ENCODE peak calls at places on chromosomes 4 and X, in ten cellular contexts. One of them, this sample, is unnamed.

GRCh38 chrX:135505356-135505755 is 15.1 kb upstream of the INTS6L start:
- DNase-seq in right cardiac atrium: no peak
- DNase-seq in G401: no peak
- DNase-seq in NCI-H2227 treated with DMSO at 0.1 percent for 48 hours: no peak
- DNase-seq in activated gamma-delta T cell treated with Interleukin-2 at 50 U/mL for 16 hours: no peak
- DNase-seq in RWPE1: no peak
- DNase-seq in PC-3: no peak
- DNase-seq in NCI-H510A: no peak
- DNase-seq in A549: no peak
- DNase-seq in activated CD4-positive, alpha-beta T cell treated with anti-CD3 and anti-CD28 coated beads, Interleukin-2, amount 10 ng/mL, durations not matched to agents 7 days and 5 days: no peak
- DNase-seq in this sample: no peak

GRCh38 chrX:121579016-121579760 is 531.8 kb downstream of the GLUD2 start:
- DNase-seq in A549: no peak
- DNase-seq in RWPE1: no peak
- DNase-seq in right cardiac atrium: no peak
- DNase-seq in PC-3: peak
- DNase-seq in activated CD4-positive, alpha-beta T cell treated with anti-CD3 and anti-CD28 coated beads, Interleukin-2, amount 10 ng/mL, durations not matched to agents 7 days and 5 days: peak
- DNase-seq in NCI-H2227 treated with DMSO at 0.1 percent for 48 hours: no peak
- DNase-seq in G401: no peak
- DNase-seq in activated gamma-delta T cell treated with Interleukin-2 at 50 U/mL for 16 hours: no peak
- DNase-seq in NCI-H510A: no peak
- DNase-seq in this sample: no peak

GRCh38 chr4:5711479-5712184 is 631 bp downstream of the EVC start:
- DNase-seq in activated gamma-delta T cell treated with Interleukin-2 at 50 U/mL for 16 hours: no peak
- DNase-seq in right cardiac atrium: peak
- DNase-seq in NCI-H510A: no peak
- DNase-seq in G401: no peak
- DNase-seq in activated CD4-positive, alpha-beta T cell treated with anti-CD3 and anti-CD28 coated beads, Interleukin-2, amount 10 ng/mL, durations not matched to agents 7 days and 5 days: no peak
- DNase-seq in RWPE1: no peak
- DNase-seq in PC-3: peak
- DNase-seq in NCI-H2227 treated with DMSO at 0.1 percent for 48 hours: no peak
- DNase-seq in A549: peak
- DNase-seq in this sample: no peak

GRCh38 chrX:132636080-132636479 is 147.2 kb upstream of the MBNL3 start:
- DNase-seq in activated CD4-positive, alpha-beta T cell treated with anti-CD3 and anti-CD28 coated beads, Interleukin-2, amount 10 ng/mL, durations not matched to agents 7 days and 5 days: no peak
- DNase-seq in RWPE1: no peak
- DNase-seq in right cardiac atrium: no peak
- DNase-seq in activated gamma-delta T cell treated with Interleukin-2 at 50 U/mL for 16 hours: no peak
- DNase-seq in NCI-H510A: no peak
- DNase-seq in A549: no peak
- DNase-seq in PC-3: peak
- DNase-seq in NCI-H2227 treated with DMSO at 0.1 percent for 48 hours: peak
- DNase-seq in G401: peak
- DNase-seq in this sample: no peak

GRCh38 chrX:119093991-119094741 is 21.4 kb downstream of the CT47C1 start:
- DNase-seq in activated CD4-positive, alpha-beta T cell treated with anti-CD3 and anti-CD28 coated beads, Interleukin-2, amount 10 ng/mL, durations not matched to agents 7 days and 5 days: no peak
- DNase-seq in RWPE1: no peak
- DNase-seq in PC-3: peak
- DNase-seq in G401: no peak
- DNase-seq in NCI-H2227 treated with DMSO at 0.1 percent for 48 hours: no peak
- DNase-seq in NCI-H510A: no peak
- DNase-seq in A549: no peak
- DNase-seq in activated gamma-delta T cell treated with Interleukin-2 at 50 U/mL for 16 hours: no peak
- DNase-seq in right cardiac atrium: no peak
- DNase-seq in this sample: no peak

GRCh38 chrX:67613366-67613765 is 69.5 kb downstream of the AR start:
- DNase-seq in activated gamma-delta T cell treated with Interleukin-2 at 50 U/mL for 16 hours: no peak
- DNase-seq in activated CD4-positive, alpha-beta T cell treated with anti-CD3 and anti-CD28 coated beads, Interleukin-2, amount 10 ng/mL, durations not matched to agents 7 days and 5 days: no peak
- DNase-seq in NCI-H2227 treated with DMSO at 0.1 percent for 48 hours: no peak
- DNase-seq in A549: no peak
- DNase-seq in PC-3: no peak
- DNase-seq in NCI-H510A: no peak
- DNase-seq in right cardiac atrium: no peak
- DNase-seq in RWPE1: no peak
- DNase-seq in G401: no peak
- DNase-seq in this sample: no peak

GRCh38 chr4:186019264-186019663 is 49.7 kb upstream of the TLR3 start:
- DNase-seq in G401: no peak
- DNase-seq in RWPE1: no peak
- DNase-seq in right cardiac atrium: no peak
- DNase-seq in NCI-H2227 treated with DMSO at 0.1 percent for 48 hours: no peak
- DNase-seq in activated gamma-delta T cell treated with Interleukin-2 at 50 U/mL for 16 hours: no peak
- DNase-seq in A549: no peak
- DNase-seq in NCI-H510A: no peak
- DNase-seq in PC-3: no peak
- DNase-seq in activated CD4-positive, alpha-beta T cell treated with anti-CD3 and anti-CD28 coated beads, Interleukin-2, amount 10 ng/mL, durations not matched to agents 7 days and 5 days: no peak
- DNase-seq in this sample: no peak

GRCh38 chr4:89254847-89255246 is 52.8 kb downstream of the GPRIN3 start:
- DNase-seq in A549: peak
- DNase-seq in right cardiac atrium: no peak
- DNase-seq in RWPE1: peak
- DNase-seq in NCI-H510A: no peak
- DNase-seq in NCI-H2227 treated with DMSO at 0.1 percent for 48 hours: peak
- DNase-seq in activated CD4-positive, alpha-beta T cell treated with anti-CD3 and anti-CD28 coated beads, Interleukin-2, amount 10 ng/mL, durations not matched to agents 7 days and 5 days: peak
- DNase-seq in G401: peak
- DNase-seq in activated gamma-delta T cell treated with Interleukin-2 at 50 U/mL for 16 hours: peak
- DNase-seq in PC-3: peak
- DNase-seq in this sample: no peak

GRCh38 chr4:86664959-86665358 is 70.8 kb downstream of the PTPN13 start:
- DNase-seq in G401: no peak
- DNase-seq in A549: no peak
- DNase-seq in NCI-H2227 treated with DMSO at 0.1 percent for 48 hours: no peak
- DNase-seq in RWPE1: no peak
- DNase-seq in right cardiac atrium: no peak
- DNase-seq in activated CD4-positive, alpha-beta T cell treated with anti-CD3 and anti-CD28 coated beads, Interleukin-2, amount 10 ng/mL, durations not matched to agents 7 days and 5 days: no peak
- DNase-seq in NCI-H510A: no peak
- DNase-seq in activated gamma-delta T cell treated with Interleukin-2 at 50 U/mL for 16 hours: no peak
- DNase-seq in PC-3: peak
- DNase-seq in this sample: no peak

GRCh38 chrX:29535212-29536162 is 679.9 kb upstream of the MAGEB2 start:
- DNase-seq in A549: peak
- DNase-seq in G401: no peak
- DNase-seq in NCI-H2227 treated with DMSO at 0.1 percent for 48 hours: no peak
- DNase-seq in right cardiac atrium: no peak
- DNase-seq in PC-3: peak
- DNase-seq in activated CD4-positive, alpha-beta T cell treated with anti-CD3 and anti-CD28 coated beads, Interleukin-2, amount 10 ng/mL, durations not matched to agents 7 days and 5 days: no peak
- DNase-seq in activated gamma-delta T cell treated with Interleukin-2 at 50 U/mL for 16 hours: no peak
- DNase-seq in NCI-H510A: no peak
- DNase-seq in RWPE1: peak
- DNase-seq in this sample: no peak

GRCh38 chr4:3045500-3045850 is 28.9 kb downstream of the HTT-AS start:
- DNase-seq in activated CD4-positive, alpha-beta T cell treated with anti-CD3 and anti-CD28 coated beads, Interleukin-2, amount 10 ng/mL, durations not matched to agents 7 days and 5 days: peak
- DNase-seq in right cardiac atrium: no peak
- DNase-seq in PC-3: no peak
- DNase-seq in activated gamma-delta T cell treated with Interleukin-2 at 50 U/mL for 16 hours: peak
- DNase-seq in G401: no peak
- DNase-seq in RWPE1: no peak
- DNase-seq in NCI-H2227 treated with DMSO at 0.1 percent for 48 hours: no peak
- DNase-seq in NCI-H510A: no peak
- DNase-seq in A549: no peak
- DNase-seq in this sample: no peak

GRCh38 chr4:184792950-184793555 is 32.7 kb downstream of the ACSL1 start:
- DNase-seq in RWPE1: peak
- DNase-seq in right cardiac atrium: no peak
- DNase-seq in NCI-H2227 treated with DMSO at 0.1 percent for 48 hours: no peak
- DNase-seq in PC-3: peak
- DNase-seq in A549: no peak
- DNase-seq in activated gamma-delta T cell treated with Interleukin-2 at 50 U/mL for 16 hours: peak
- DNase-seq in activated CD4-positive, alpha-beta T cell treated with anti-CD3 and anti-CD28 coated beads, Interleukin-2, amount 10 ng/mL, durations not matched to agents 7 days and 5 days: no peak
- DNase-seq in G401: no peak
- DNase-seq in NCI-H510A: no peak
- DNase-seq in this sample: no peak

GRCh38 chr4:31592293-31592692 is 872.1 kb downstream of the PCDH7 start:
- DNase-seq in activated gamma-delta T cell treated with Interleukin-2 at 50 U/mL for 16 hours: no peak
- DNase-seq in G401: no peak
- DNase-seq in A549: no peak
- DNase-seq in NCI-H510A: no peak
- DNase-seq in PC-3: peak
- DNase-seq in right cardiac atrium: no peak
- DNase-seq in NCI-H2227 treated with DMSO at 0.1 percent for 48 hours: no peak
- DNase-seq in RWPE1: no peak
- DNase-seq in activated CD4-positive, alpha-beta T cell treated with anti-CD3 and anti-CD28 coated beads, Interleukin-2, amount 10 ng/mL, durations not matched to agents 7 days and 5 days: no peak
- DNase-seq in this sample: no peak

GRCh38 chr4:149549911-149550310 is 265.7 kb downstream of the IQCM start:
- DNase-seq in right cardiac atrium: no peak
- DNase-seq in RWPE1: peak
- DNase-seq in NCI-H2227 treated with DMSO at 0.1 percent for 48 hours: no peak
- DNase-seq in NCI-H510A: no peak
- DNase-seq in PC-3: peak
- DNase-seq in G401: no peak
- DNase-seq in A549: no peak
- DNase-seq in activated gamma-delta T cell treated with Interleukin-2 at 50 U/mL for 16 hours: no peak
- DNase-seq in activated CD4-positive, alpha-beta T cell treated with anti-CD3 and anti-CD28 coated beads, Interleukin-2, amount 10 ng/mL, durations not matched to agents 7 days and 5 days: no peak
- DNase-seq in this sample: no peak

GRCh38 chrX:64842492-64842891 is 133.8 kb downstream of the ZC4H2 start:
- DNase-seq in A549: no peak
- DNase-seq in G401: no peak
- DNase-seq in activated CD4-positive, alpha-beta T cell treated with anti-CD3 and anti-CD28 coated beads, Interleukin-2, amount 10 ng/mL, durations not matched to agents 7 days and 5 days: peak
- DNase-seq in NCI-H510A: no peak
- DNase-seq in activated gamma-delta T cell treated with Interleukin-2 at 50 U/mL for 16 hours: peak
- DNase-seq in RWPE1: no peak
- DNase-seq in right cardiac atrium: no peak
- DNase-seq in PC-3: no peak
- DNase-seq in NCI-H2227 treated with DMSO at 0.1 percent for 48 hours: no peak
- DNase-seq in this sample: no peak

GRCh38 chr4:56465599-56466295 is 1.7 kb upstream of the SRP72 start:
- DNase-seq in activated gamma-delta T cell treated with Interleukin-2 at 50 U/mL for 16 hours: no peak
- DNase-seq in right cardiac atrium: no peak
- DNase-seq in RWPE1: no peak
- DNase-seq in G401: no peak
- DNase-seq in A549: no peak
- DNase-seq in NCI-H2227 treated with DMSO at 0.1 percent for 48 hours: no peak
- DNase-seq in NCI-H510A: no peak
- DNase-seq in PC-3: peak
- DNase-seq in activated CD4-positive, alpha-beta T cell treated with anti-CD3 and anti-CD28 coated beads, Interleukin-2, amount 10 ng/mL, durations not matched to agents 7 days and 5 days: no peak
- DNase-seq in this sample: no peak

GRCh38 chr4:93199492-93199891 is 629.1 kb upstream of the ATOH1 start:
- DNase-seq in activated CD4-positive, alpha-beta T cell treated with anti-CD3 and anti-CD28 coated beads, Interleukin-2, amount 10 ng/mL, durations not matched to agents 7 days and 5 days: no peak
- DNase-seq in RWPE1: peak
- DNase-seq in activated gamma-delta T cell treated with Interleukin-2 at 50 U/mL for 16 hours: no peak
- DNase-seq in A549: peak
- DNase-seq in NCI-H510A: peak
- DNase-seq in NCI-H2227 treated with DMSO at 0.1 percent for 48 hours: peak
- DNase-seq in PC-3: peak
- DNase-seq in G401: peak
- DNase-seq in right cardiac atrium: no peak
- DNase-seq in this sample: peak

GRCh38 chrX:1249101-1249887 is 19.3 kb upstream of the CSF2RA start:
- DNase-seq in activated gamma-delta T cell treated with Interleukin-2 at 50 U/mL for 16 hours: peak
- DNase-seq in right cardiac atrium: peak
- DNase-seq in NCI-H510A: no peak
- DNase-seq in RWPE1: no peak
- DNase-seq in PC-3: peak
- DNase-seq in NCI-H2227 treated with DMSO at 0.1 percent for 48 hours: no peak
- DNase-seq in activated CD4-positive, alpha-beta T cell treated with anti-CD3 and anti-CD28 coated beads, Interleukin-2, amount 10 ng/mL, durations not matched to agents 7 days and 5 days: peak
- DNase-seq in G401: peak
- DNase-seq in A549: no peak
- DNase-seq in this sample: no peak

GRCh38 chrX:31499120-31499519 is 427.3 kb upstream of the FTHL17 start:
- DNase-seq in right cardiac atrium: no peak
- DNase-seq in activated gamma-delta T cell treated with Interleukin-2 at 50 U/mL for 16 hours: no peak
- DNase-seq in NCI-H2227 treated with DMSO at 0.1 percent for 48 hours: no peak
- DNase-seq in PC-3: no peak
- DNase-seq in G401: no peak
- DNase-seq in NCI-H510A: no peak
- DNase-seq in activated CD4-positive, alpha-beta T cell treated with anti-CD3 and anti-CD28 coated beads, Interleukin-2, amount 10 ng/mL, durations not matched to agents 7 days and 5 days: no peak
- DNase-seq in A549: no peak
- DNase-seq in RWPE1: no peak
- DNase-seq in this sample: no peak

GRCh38 chr4:53185853-53186590 is 179.8 kb downstream of the SCFD2 start:
- DNase-seq in right cardiac atrium: no peak
- DNase-seq in NCI-H510A: no peak
- DNase-seq in PC-3: no peak
- DNase-seq in A549: no peak
- DNase-seq in activated gamma-delta T cell treated with Interleukin-2 at 50 U/mL for 16 hours: no peak
- DNase-seq in RWPE1: no peak
- DNase-seq in activated CD4-positive, alpha-beta T cell treated with anti-CD3 and anti-CD28 coated beads, Interleukin-2, amount 10 ng/mL, durations not matched to agents 7 days and 5 days: no peak
- DNase-seq in G401: no peak
- DNase-seq in NCI-H2227 treated with DMSO at 0.1 percent for 48 hours: no peak
- DNase-seq in this sample: no peak

GRCh38 chr4:140943887-140944515 is 187.8 kb upstream of the TBC1D9 start:
- DNase-seq in A549: no peak
- DNase-seq in RWPE1: no peak
- DNase-seq in activated CD4-positive, alpha-beta T cell treated with anti-CD3 and anti-CD28 coated beads, Interleukin-2, amount 10 ng/mL, durations not matched to agents 7 days and 5 days: no peak
- DNase-seq in activated gamma-delta T cell treated with Interleukin-2 at 50 U/mL for 16 hours: no peak
- DNase-seq in NCI-H2227 treated with DMSO at 0.1 percent for 48 hours: no peak
- DNase-seq in NCI-H510A: no peak
- DNase-seq in G401: no peak
- DNase-seq in PC-3: no peak
- DNase-seq in right cardiac atrium: no peak
- DNase-seq in this sample: no peak

GRCh38 chr4:8353912-8354453 is 84.4 kb downstream of the HTRA3 start:
- DNase-seq in RWPE1: no peak
- DNase-seq in activated gamma-delta T cell treated with Interleukin-2 at 50 U/mL for 16 hours: no peak
- DNase-seq in PC-3: no peak
- DNase-seq in NCI-H510A: no peak
- DNase-seq in A549: no peak
- DNase-seq in activated CD4-positive, alpha-beta T cell treated with anti-CD3 and anti-CD28 coated beads, Interleukin-2, amount 10 ng/mL, durations not matched to agents 7 days and 5 days: no peak
- DNase-seq in G401: no peak
- DNase-seq in NCI-H2227 treated with DMSO at 0.1 percent for 48 hours: no peak
- DNase-seq in right cardiac atrium: no peak
- DNase-seq in this sample: no peak

GRCh38 chr4:5459236-5459635 is 249.1 kb downstream of the EVC2 start:
- DNase-seq in RWPE1: no peak
- DNase-seq in A549: no peak
- DNase-seq in NCI-H510A: no peak
- DNase-seq in G401: no peak
- DNase-seq in activated CD4-positive, alpha-beta T cell treated with anti-CD3 and anti-CD28 coated beads, Interleukin-2, amount 10 ng/mL, durations not matched to agents 7 days and 5 days: no peak
- DNase-seq in NCI-H2227 treated with DMSO at 0.1 percent for 48 hours: no peak
- DNase-seq in activated gamma-delta T cell treated with Interleukin-2 at 50 U/mL for 16 hours: no peak
- DNase-seq in PC-3: no peak
- DNase-seq in right cardiac atrium: no peak
- DNase-seq in this sample: no peak

GRCh38 chr4:110498420-110498819 is 22.5 kb downstream of the ENPEP start:
- DNase-seq in activated gamma-delta T cell treated with Interleukin-2 at 50 U/mL for 16 hours: no peak
- DNase-seq in PC-3: no peak
- DNase-seq in activated CD4-positive, alpha-beta T cell treated with anti-CD3 and anti-CD28 coated beads, Interleukin-2, amount 10 ng/mL, durations not matched to agents 7 days and 5 days: no peak
- DNase-seq in A549: no peak
- DNase-seq in right cardiac atrium: no peak
- DNase-seq in NCI-H2227 treated with DMSO at 0.1 percent for 48 hours: no peak
- DNase-seq in NCI-H510A: no peak
- DNase-seq in G401: no peak
- DNase-seq in RWPE1: no peak
- DNase-seq in this sample: no peak

GRCh38 chr4:1502501-1502886 is 96.3 kb upstream of the NKX1-1 start:
- DNase-seq in NCI-H2227 treated with DMSO at 0.1 percent for 48 hours: no peak
- DNase-seq in G401: no peak
- DNase-seq in NCI-H510A: no peak
- DNase-seq in A549: no peak
- DNase-seq in RWPE1: no peak
- DNase-seq in right cardiac atrium: no peak
- DNase-seq in PC-3: no peak
- DNase-seq in activated gamma-delta T cell treated with Interleukin-2 at 50 U/mL for 16 hours: no peak
- DNase-seq in activated CD4-positive, alpha-beta T cell treated with anti-CD3 and anti-CD28 coated beads, Interleukin-2, amount 10 ng/mL, durations not matched to agents 7 days and 5 days: no peak
- DNase-seq in this sample: no peak

GRCh38 chr4:143357161-143357845 is 20.6 kb downstream of the GAB1 start:
- DNase-seq in A549: no peak
- DNase-seq in right cardiac atrium: no peak
- DNase-seq in NCI-H510A: no peak
- DNase-seq in activated gamma-delta T cell treated with Interleukin-2 at 50 U/mL for 16 hours: no peak
- DNase-seq in activated CD4-positive, alpha-beta T cell treated with anti-CD3 and anti-CD28 coated beads, Interleukin-2, amount 10 ng/mL, durations not matched to agents 7 days and 5 days: no peak
- DNase-seq in RWPE1: peak
- DNase-seq in NCI-H2227 treated with DMSO at 0.1 percent for 48 hours: no peak
- DNase-seq in G401: no peak
- DNase-seq in PC-3: peak
- DNase-seq in this sample: no peak

GRCh38 chr4:29536745-29537144 is 1183.4 kb upstream of the PCDH7 start:
- DNase-seq in PC-3: no peak
- DNase-seq in NCI-H2227 treated with DMSO at 0.1 percent for 48 hours: no peak
- DNase-seq in right cardiac atrium: no peak
- DNase-seq in RWPE1: no peak
- DNase-seq in activated CD4-positive, alpha-beta T cell treated with anti-CD3 and anti-CD28 coated beads, Interleukin-2, amount 10 ng/mL, durations not matched to agents 7 days and 5 days: no peak
- DNase-seq in NCI-H510A: no peak
- DNase-seq in activated gamma-delta T cell treated with Interleukin-2 at 50 U/mL for 16 hours: no peak
- DNase-seq in A549: no peak
- DNase-seq in G401: no peak
- DNase-seq in this sample: no peak

GRCh38 chr4:89469930-89470375 is 162.4 kb upstream of the GPRIN3 start:
- DNase-seq in NCI-H2227 treated with DMSO at 0.1 percent for 48 hours: no peak
- DNase-seq in A549: no peak
- DNase-seq in activated CD4-positive, alpha-beta T cell treated with anti-CD3 and anti-CD28 coated beads, Interleukin-2, amount 10 ng/mL, durations not matched to agents 7 days and 5 days: peak
- DNase-seq in PC-3: peak
- DNase-seq in right cardiac atrium: no peak
- DNase-seq in G401: no peak
- DNase-seq in NCI-H510A: no peak
- DNase-seq in activated gamma-delta T cell treated with Interleukin-2 at 50 U/mL for 16 hours: peak
- DNase-seq in RWPE1: peak
- DNase-seq in this sample: no peak

This sample was measured in NCI-H2107.